ENCODE peak calls at places on chromosomes 13 and 19, in five cellular contexts. T is ovary, Y is adrenal gland, E is AG04450, U is tibial artery. C is an unnamed sample.

GRCh38 chr13:87089391-87089790 is 581.8 kb upstream of the SLITRK5 start:
- DNase-seq in U (no peak), T (no peak), E (peak), Y (no peak), C (no peak)

GRCh38 chr19:12884627-12884925 is 2.4 kb downstream of the KLF1 start:
- DNase-seq in T (no peak), E (no peak), Y (no peak), U (no peak), C (no peak)

GRCh38 chr19:55820037-55820436 is 11.8 kb downstream of the NLRP11 start:
- DNase-seq in E (no peak), Y (no peak), T (no peak), U (no peak), C (no peak)

GRCh38 chr13:110127986-110128511 is 178.9 kb downstream of the COL4A1 start:
- DNase-seq in Y (no peak), T (no peak), E (no peak), U (no peak), C (no peak)

GRCh38 chr13:77810430-77810829 is 108.2 kb downstream of the EDNRB start:
- DNase-seq in Y (no peak), U (no peak), T (no peak), E (no peak), C (no peak)

GRCh38 chr19:54470991-54471782 is 1.9 kb downstream of the CDC42EP5 start:
- DNase-seq in T (no peak), U (no peak), E (no peak), Y (peak), C (peak)

GRCh38 chr19:45716314-45717130 is 14.2 kb downstream of the FBXO46 start:
- DNase-seq in U (no peak), T (peak), E (no peak), Y (no peak), C (no peak)

GRCh38 chr13:76936736-76937135 is 11.6 kb upstream of the ACOD1 start:
- DNase-seq in E (no peak), T (no peak), U (no peak), Y (no peak), C (no peak)

GRCh38 chr19:30450101-30450500 is 77.9 kb downstream of the ZNF536 start:
- DNase-seq in E (no peak), T (peak), U (no peak), Y (peak), C (peak)

GRCh38 chr13:60410299-60410698 is 13.3 kb downstream of the TDRD3 start:
- DNase-seq in U (no peak), E (no peak), T (no peak), Y (no peak), C (no peak)

GRCh38 chr13:32796754-32797153 is 210.5 kb downstream of the PDS5B start:
- DNase-seq in E (no peak), Y (no peak), T (no peak), U (no peak), C (no peak)

GRCh38 chr19:41431426-41432386 is 4.5 kb upstream of the B3GNT8 start:
- DNase-seq in E (no peak), Y (peak), T (no peak), U (no peak), C (peak)

GRCh38 chr19:30059741-30060140 is 117.7 kb downstream of the URI1 start:
- DNase-seq in E (no peak), T (no peak), U (no peak), Y (no peak), C (no peak)

GRCh38 chr13:94416454-94417080 is 62.9 kb downstream of the DCT start:
- DNase-seq in E (no peak), Y (no peak), U (no peak), T (no peak), C (no peak)

GRCh38 chr19:39212377-39212742 is 8.3 kb upstream of the SYCN start:
- DNase-seq in T (no peak), E (no peak), Y (peak), U (no peak), C (no peak)

GRCh38 chr13:46170687-46171086 is 11.3 kb downstream of the LCP1 start:
- DNase-seq in U (no peak), E (no peak), Y (no peak), T (no peak), C (no peak)

GRCh38 chr13:32409561-32410440 is 18.1 kb downstream of the N4BP2L1 start:
- DNase-seq in Y (peak), T (peak), U (peak), E (no peak), C (peak)

GRCh38 chr19:5048727-5049553 is 80.0 kb downstream of the KDM4B start:
- DNase-seq in T (peak), E (no peak), Y (peak), U (peak), C (no peak)

GRCh38 chr19:50486823-50487515 is 10.3 kb upstream of the GARIN5A start:
- DNase-seq in Y (no peak), E (no peak), T (no peak), U (no peak), C (no peak)

GRCh38 chr19:53254451-53255341 is at the start of gene ZNF677:
- DNase-seq in T (peak), Y (peak), U (peak), E (peak), C (peak)

GRCh38 chr13:38086721-38087120 is 217.1 kb upstream of the TRPC4 start:
- DNase-seq in U (no peak), Y (no peak), T (no peak), E (no peak), C (no peak)

GRCh38 chr19:41350735-41351338 is 2.9 kb downstream of the TGFB1 start:
- DNase-seq in T (no peak), U (no peak), E (no peak), Y (peak), C (no peak)

GRCh38 chr13:66139701-66140100 is 1090.4 kb downstream of the PCDH9 start:
- DNase-seq in T (no peak), E (no peak), Y (no peak), U (no peak), C (no peak)

GRCh38 chr13:71880753-71881541 is 13.9 kb upstream of the DACH1 start:
- DNase-seq in E (no peak), Y (no peak), T (no peak), U (no peak), C (no peak)

GRCh38 chr19:6987850-6988249 is 33.4 kb downstream of the MBD3L2B start:
- DNase-seq in T (no peak), E (no peak), Y (no peak), U (no peak), C (no peak)

DNA sequence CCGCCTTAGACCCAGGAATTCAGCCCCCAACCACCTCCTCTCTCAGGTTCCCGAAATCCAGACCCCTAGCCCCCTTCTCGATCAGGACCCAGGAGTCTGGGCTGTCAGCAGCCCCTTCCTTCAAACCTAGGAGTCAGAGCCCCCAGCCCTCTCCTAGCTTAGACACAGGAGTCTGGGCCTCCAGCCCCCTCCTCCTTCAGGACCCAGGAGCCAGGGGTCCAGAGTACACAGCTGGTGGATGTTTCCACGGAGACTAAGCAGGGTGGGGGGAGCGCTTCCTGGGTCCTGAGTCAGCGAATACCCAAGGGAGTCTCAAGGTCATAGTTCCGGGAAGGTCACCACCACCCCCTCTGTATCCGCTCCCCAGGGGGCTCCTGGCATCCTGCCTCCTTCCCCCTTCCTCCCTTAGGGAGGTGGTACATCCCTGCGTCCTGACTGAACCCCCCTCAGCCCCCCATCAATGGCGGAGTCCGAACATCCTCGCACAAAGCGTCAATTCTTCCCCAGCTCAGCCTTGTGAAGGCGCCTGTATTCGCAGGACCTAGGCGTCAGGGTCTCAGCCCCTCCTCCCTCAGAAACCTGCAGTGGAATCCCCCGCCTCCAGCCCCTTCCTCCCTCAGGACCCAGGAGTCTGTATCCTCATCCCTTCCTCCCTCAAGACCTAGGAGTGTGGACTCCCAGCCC is 4.6 kb downstream of the CADM4 start:
- DNase-seq in Y (peak), E (no peak), T (peak), U (no peak), C (no peak)
- H3K27ac ChIP-seq in Y (peak), E (no peak), T (peak), U (no peak), C (no peak)

DNA sequence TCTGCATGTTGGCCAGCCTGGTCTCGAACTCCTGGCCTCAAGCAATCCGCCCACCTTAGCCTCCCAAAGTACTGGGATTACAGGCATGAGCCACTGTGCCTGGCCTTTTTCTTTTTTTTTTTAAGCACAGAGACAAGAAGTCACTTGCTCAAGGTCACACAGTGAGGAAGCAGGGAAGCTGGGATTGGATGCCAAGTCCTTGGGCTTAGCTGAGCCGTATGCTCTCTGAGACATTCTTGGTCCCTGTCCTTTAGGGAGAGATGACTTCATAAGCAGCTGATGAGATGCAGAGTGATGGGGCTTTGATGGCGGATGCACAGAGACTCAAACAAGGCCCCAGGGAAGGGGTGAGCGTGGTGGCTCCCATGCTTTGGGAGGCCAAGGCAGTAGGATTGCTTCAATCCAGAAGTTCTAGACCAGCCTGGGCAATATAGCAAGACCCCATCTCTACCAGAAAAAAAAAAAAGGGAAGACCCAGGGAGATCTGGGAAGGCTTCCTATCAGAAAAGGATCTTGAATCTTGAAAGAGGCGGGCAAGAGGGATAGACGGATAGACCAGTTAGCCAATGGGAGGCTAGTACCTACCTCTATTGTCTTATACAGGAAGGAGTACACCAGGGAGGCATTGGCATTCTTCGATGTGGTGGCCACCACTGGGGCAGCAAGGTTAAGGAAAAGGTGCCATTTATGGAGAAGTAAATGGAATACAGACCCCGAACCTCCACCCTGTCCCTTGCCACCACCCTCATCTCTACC is 3.9 kb downstream of the AP1M2 start:
- DNase-seq in T (no peak), Y (peak), E (no peak), U (no peak), C (no peak)
- H3K27ac ChIP-seq in T (no peak), Y (no peak), E (no peak), U (no peak), C (no peak)

GRCh38 chr19:18121166-18121565 is 23.6 kb downstream of the MAST3 start:
- DNase-seq in U (no peak), Y (no peak), E (no peak), T (no peak), C (no peak)

GRCh38 chr19:18118420-18119242 is 21.1 kb downstream of the MAST3 start:
- DNase-seq in U (no peak), T (no peak), E (no peak), Y (no peak), C (no peak)

GRCh38 chr19:18120127-18120526 is 22.5 kb downstream of the MAST3 start:
- DNase-seq in E (no peak), T (no peak), U (no peak), Y (no peak), C (no peak)

GRCh38 chr19:18117692-18118378 is 20.3 kb downstream of the MAST3 start:
- DNase-seq in U (peak), E (no peak), Y (peak), T (peak), C (peak)

GRCh38 chr19:18119243-18120105 is 21.9 kb downstream of the MAST3 start:
- DNase-seq in E (no peak), U (no peak), T (no peak), Y (no peak), C (no peak)
- H3K27ac ChIP-seq in E (no peak), U (peak), T (no peak), Y (peak), C (no peak)

GRCh38 chr19:8877854-8878705 is 45.9 kb downstream of the MBD3L1 start:
- DNase-seq in T (no peak), U (no peak), Y (no peak), E (no peak), C (no peak)

GRCh38 chr19:8881512-8881911 is 49.3 kb downstream of the MBD3L1 start:
- DNase-seq in T (no peak), E (no peak), U (no peak), Y (no peak), C (no peak)

GRCh38 chr19:8884416-8884815 is 52.2 kb downstream of the MBD3L1 start:
- DNase-seq in E (no peak), T (no peak), U (no peak), Y (no peak), C (no peak)

GRCh38 chr19:8880864-8881488 is 48.8 kb downstream of the MBD3L1 start:
- DNase-seq in Y (no peak), E (no peak), T (no peak), U (no peak), C (no peak)
- H3K27ac ChIP-seq in Y (no peak), E (no peak), T (no peak), U (no peak), C (no peak)

GRCh38 chr13:101390461-101390860 is 25.8 kb downstream of the NALCN start:
- DNase-seq in T (no peak), Y (no peak), U (no peak), E (no peak), C (no peak)
- H3K27ac ChIP-seq in T (no peak), Y (no peak), U (peak), E (no peak), C (no peak)

GRCh38 chr13:112725346-112726017 is 35.6 kb downstream of the ATP11A start:
- DNase-seq in E (no peak), T (no peak), U (peak), Y (peak), C (peak)
- H3K27ac ChIP-seq in E (no peak), T (no peak), U (no peak), Y (peak), C (peak)

GRCh38 chr13:98368019-98368418 is 190.9 kb upstream of the RNF113B start:
- DNase-seq in Y (no peak), E (peak), U (no peak), T (no peak), C (no peak)
- H3K27ac ChIP-seq in Y (no peak), E (peak), U (no peak), T (no peak), C (no peak)

GRCh38 chr19:9914001-9914314 is 22.4 kb downstream of the OLFM2 start:
- DNase-seq in U (no peak), Y (no peak), E (no peak), T (no peak), C (no peak)

GRCh38 chr19:9914315-9915207 is 21.8 kb downstream of the OLFM2 start:
- DNase-seq in Y (peak), U (peak), T (peak), E (peak), C (peak)

GRCh38 chr19:9916719-9917118 is 19.6 kb downstream of the OLFM2 start:
- DNase-seq in U (no peak), Y (no peak), E (no peak), T (no peak), C (no peak)

GRCh38 chr19:9913237-9914000 is 22.9 kb downstream of the OLFM2 start:
- DNase-seq in Y (peak), E (no peak), U (no peak), T (no peak), C (no peak)

DNA sequence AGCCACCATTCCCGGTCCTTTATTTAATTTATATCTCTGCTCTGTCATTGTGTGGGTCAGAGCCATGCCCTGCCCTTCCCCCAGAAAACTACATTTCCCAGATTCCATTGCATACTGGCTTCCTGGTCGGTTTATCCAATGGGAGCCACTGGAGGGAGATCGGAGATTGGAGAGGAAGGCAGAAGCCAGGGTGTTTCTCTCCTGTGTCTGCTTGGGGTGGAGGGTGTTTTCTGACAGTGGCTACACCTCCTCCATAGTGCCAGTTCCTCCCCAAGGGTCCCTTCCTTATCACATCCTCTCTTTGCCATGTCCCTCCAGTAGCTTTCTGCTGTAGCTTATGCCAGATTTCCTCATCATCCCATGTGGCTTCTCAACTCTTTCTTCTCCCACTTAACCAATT is 19.0 kb downstream of the OLFM2 start:
- DNase-seq in T (no peak), U (no peak), E (no peak), Y (peak), C (peak)
- H3K27ac ChIP-seq in T (no peak), U (no peak), E (no peak), Y (no peak), C (no peak)

C was measured in heart right ventricle.